ENCODE peak calls at places on chromosomes 12 and 14, in eight cellular contexts. C, O, Y, L, X, Q, D and K are unnamed samples.
A peak's percentile ranks its signal among the peaks of the same experiment; 100 is the strongest.

GRCh38 chr12:565589-566105 is 97.6 kb downstream of the NINJ2 start:
- DNase-seq in C (no peak), O (no peak), Y (no peak), L (no peak), X (no peak), Q (no peak), D (no peak), K (no peak)

GRCh38 chr12:54394281-54394719 is 9.8 kb upstream of the ZNF385A start:
- DNase-seq in C (peak; percentile 36), O (peak; percentile 66), Y (no peak), L (peak; percentile 56), X (peak; percentile 65), Q (peak; percentile 35), D (peak; percentile 86), K (no peak)

GRCh38 chr14:55288439-55288838 is 17.2 kb downstream of the FBXO34 start:
- DNase-seq in C (no peak), O (no peak), Y (no peak), L (no peak), X (no peak), Q (no peak), D (no peak), K (no peak)

GRCh38 chr12:124620606-124621295 is 53.3 kb upstream of the NCOR2 start:
- DNase-seq in C (no peak), O (no peak), Y (no peak), L (peak; percentile 33), X (no peak), Q (no peak), D (no peak), K (no peak)

GRCh38 chr12:22684526-22685118 is 59.7 kb downstream of the ETNK1 start:
- DNase-seq in C (no peak), O (peak; percentile 12), Y (no peak), L (peak; percentile 59), X (no peak), Q (peak; percentile 19), D (peak; percentile 63), K (peak; percentile 5)

GRCh38 chr14:78700236-78700635 is 530.1 kb downstream of the NRXN3 start:
- DNase-seq in C (no peak), O (no peak), Y (no peak), L (no peak), X (no peak), Q (no peak), D (no peak), K (no peak)

GRCh38 chr12:110355080-110355479 is 48.4 kb downstream of the ANAPC7 start:
- DNase-seq in C (peak; percentile 13), O (peak; percentile 62), Y (no peak), L (no peak), X (peak; percentile 62), Q (peak; percentile 16), D (peak; percentile 54), K (peak; percentile 55)

GRCh38 chr14:48725001-48725734 is 861.0 kb downstream of the RPS29 start:
- DNase-seq in C (no peak), O (no peak), Y (no peak), L (peak; percentile 85), X (no peak), Q (no peak), D (no peak), K (no peak)

GRCh38 chr12:70660620-70661219 is 23.5 kb upstream of the PTPRB start:
- DNase-seq in C (no peak), O (no peak), Y (no peak), L (peak; percentile 77), X (no peak), Q (peak; percentile 94), D (no peak), K (no peak)

GRCh38 chr12:32946504-32947131 is 50.0 kb upstream of the PKP2 start:
- DNase-seq in C (no peak), O (no peak), Y (no peak), L (no peak), X (no peak), Q (no peak), D (no peak), K (no peak)

GRCh38 chr12:122031342-122032216 is 9.9 kb downstream of the BCL7A start:
- DNase-seq in C (peak; percentile 33), O (peak; percentile 76), Y (no peak), L (no peak), X (peak; percentile 77), Q (peak; percentile 32), D (peak; percentile 59), K (peak; percentile 27)

GRCh38 chr12:76445469-76445868 is 97.3 kb upstream of the BBS10 start:
- DNase-seq in C (no peak), O (no peak), Y (no peak), L (peak; percentile 21), X (no peak), Q (no peak), D (no peak), K (no peak)

GRCh38 chr12:18153826-18154225 is 63.8 kb upstream of the RERGL start:
- DNase-seq in C (no peak), O (no peak), Y (no peak), L (no peak), X (no peak), Q (no peak), D (no peak), K (no peak)

GRCh38 chr12:92995258-92995905 is 66.3 kb upstream of the EEA1 start:
- DNase-seq in C (no peak), O (no peak), Y (no peak), L (no peak), X (no peak), Q (no peak), D (no peak), K (no peak)

GRCh38 chr14:29908652-29909577 is 18.7 kb downstream of the PRKD1 start:
- DNase-seq in C (no peak), O (no peak), Y (no peak), L (no peak), X (no peak), Q (no peak), D (peak; percentile 17), K (no peak)

GRCh38 chr12:106722854-106723253 is 51.6 kb upstream of the RIC8B start:
- DNase-seq in C (no peak), O (peak; percentile 52), Y (no peak), L (no peak), X (no peak), Q (no peak), D (peak; percentile 54), K (no peak)

GRCh38 chr12:58575281-58575680 is 345.0 kb downstream of the LRIG3 start:
- DNase-seq in C (no peak), O (no peak), Y (no peak), L (peak; percentile 94), X (no peak), Q (peak; percentile 86), D (no peak), K (no peak)

GRCh38 chr12:117836999-117837736 is 131.6 kb downstream of the KSR2 start:
- DNase-seq in C (peak; percentile 68), O (peak; percentile 78), Y (peak; percentile 82), L (peak; percentile 60), X (peak; percentile 89), Q (peak; percentile 79), D (peak; percentile 76), K (peak; percentile 37)

GRCh38 chr12:82797480-82797879 is 110.8 kb downstream of the TMTC2 start:
- DNase-seq in C (no peak), O (no peak), Y (no peak), L (no peak), X (no peak), Q (no peak), D (no peak), K (no peak)

GRCh38 chr12:53676715-53677611 is 1.1 kb upstream of the ATP5MC2 start:
- DNase-seq in C (no peak), O (peak; percentile 40), Y (peak; percentile 73), L (peak; percentile 32), X (peak; percentile 43), Q (peak; percentile 4), D (peak; percentile 85), K (no peak)

GRCh38 chr14:100474176-100474575 is 113.0 kb downstream of the BEGAIN start:
- DNase-seq in C (no peak), O (no peak), Y (no peak), L (no peak), X (no peak), Q (no peak), D (no peak), K (no peak)

GRCh38 chr12:100528044-100528443 is 45.4 kb upstream of the GAS2L3 start:
- DNase-seq in C (no peak), O (no peak), Y (no peak), L (no peak), X (no peak), Q (no peak), D (no peak), K (no peak)

GRCh38 chr12:121786441-121786825 is 7.1 kb downstream of the RHOF start:
- DNase-seq in C (peak; percentile 52), O (no peak), Y (no peak), L (peak; percentile 94), X (peak; percentile 79), Q (peak; percentile 76), D (peak; percentile 83), K (peak; percentile 74)

GRCh38 chr14:59787045-59787674 is 83.4 kb downstream of the RTN1 start:
- DNase-seq in C (no peak), O (no peak), Y (no peak), L (no peak), X (no peak), Q (no peak), D (peak; percentile 51), K (no peak)

GRCh38 chr12:42617622-42618021 is 28.1 kb upstream of the PRICKLE1 start:
- DNase-seq in C (no peak), O (no peak), Y (no peak), L (peak; percentile 7), X (no peak), Q (no peak), D (peak; percentile 29), K (no peak)

GRCh38 chr14:33840797-33841196 is 110.1 kb downstream of the EGLN3 start:
- DNase-seq in C (no peak), O (no peak), Y (no peak), L (no peak), X (no peak), Q (no peak), D (no peak), K (no peak)

GRCh38 chr12:54998958-54999510 is 14.5 kb upstream of the TESPA1 start:
- DNase-seq in C (no peak), O (no peak), Y (no peak), L (no peak), X (no peak), Q (no peak), D (no peak), K (no peak)

GRCh38 chr14:85317491-85318021 is 212.4 kb upstream of the FLRT2 start:
- DNase-seq in C (no peak), O (no peak), Y (no peak), L (peak; percentile 26), X (no peak), Q (no peak), D (no peak), K (no peak)

GRCh38 chr12:110615171-110615570 is 1.2 kb downstream of the TCTN1 start:
- DNase-seq in C (no peak), O (no peak), Y (no peak), L (no peak), X (no peak), Q (no peak), D (no peak), K (no peak)

GRCh38 chr12:49560695-49561094 is 7.2 kb downstream of the MCRS1 start:
- DNase-seq in C (no peak), O (no peak), Y (no peak), L (no peak), X (no peak), Q (no peak), D (no peak), K (no peak)

GRCh38 chr12:52214421-52214802 is 18.6 kb upstream of the KRT7 start:
- DNase-seq in C (no peak), O (no peak), Y (no peak), L (no peak), X (no peak), Q (no peak), D (no peak), K (no peak)

GRCh38 chr12:22850185-22850584 is 225.2 kb downstream of the ETNK1 start:
- DNase-seq in C (no peak), O (no peak), Y (no peak), L (no peak), X (no peak), Q (no peak), D (no peak), K (no peak)

GRCh38 chr14:34000396-34000795 is 49.5 kb upstream of the EGLN3 start:
- DNase-seq in C (no peak), O (no peak), Y (no peak), L (no peak), X (no peak), Q (no peak), D (no peak), K (no peak)

GRCh38 chr12:63845726-63846125 is 1.2 kb downstream of the SRGAP1 start:
- DNase-seq in C (no peak), O (no peak), Y (no peak), L (peak; percentile 54), X (no peak), Q (peak; percentile 34), D (no peak), K (no peak)